ENCODE peak calls at places on chromosomes 1 and 21, in five cellular contexts. One of them, this sample, is unnamed.

GRCh38 chr1:225461533-225462428 is 33.9 kb upstream of the LBR start:
- DNase-seq in neural crest cell: no peak
- DNase-seq in foreskin fibroblast: no peak
- DNase-seq in HCT116: no peak
- DNase-seq in H9: no peak
- DNase-seq in this sample: no peak

GRCh38 chr1:58568271-58568860 is 8.7 kb downstream of the TACSTD2 start:
- DNase-seq in foreskin fibroblast: no peak
- DNase-seq in HCT116: no peak
- DNase-seq in H9: no peak
- DNase-seq in neural crest cell: no peak
- DNase-seq in this sample: no peak

GRCh38 chr1:208040714-208041393 is 129.9 kb upstream of the CD34 start:
- DNase-seq in H9: no peak
- DNase-seq in HCT116: no peak
- DNase-seq in neural crest cell: no peak
- DNase-seq in foreskin fibroblast: no peak
- DNase-seq in this sample: no peak

GRCh38 chr1:206682111-206682510 is 2.6 kb upstream of the MAPKAPK2 start:
- DNase-seq in H9: no peak
- DNase-seq in foreskin fibroblast: no peak
- DNase-seq in HCT116: no peak
- DNase-seq in neural crest cell: no peak
- DNase-seq in this sample: no peak

GRCh38 chr1:8962812-8963669 is 17.4 kb downstream of the CA6 start:
- DNase-seq in H9: peak
- DNase-seq in HCT116: peak
- DNase-seq in foreskin fibroblast: peak
- DNase-seq in neural crest cell: no peak
- DNase-seq in this sample: peak

GRCh38 chr1:23979387-23980005 is 631 bp downstream of the SRSF10 start:
- DNase-seq in neural crest cell: no peak
- DNase-seq in foreskin fibroblast: no peak
- DNase-seq in H9: no peak
- DNase-seq in HCT116: no peak
- DNase-seq in this sample: no peak

GRCh38 chr1:32063261-32063681 is 9.5 kb upstream of the TMEM39B start:
- DNase-seq in foreskin fibroblast: peak
- DNase-seq in neural crest cell: no peak
- DNase-seq in H9: no peak
- DNase-seq in HCT116: peak
- DNase-seq in this sample: no peak

GRCh38 chr1:62823556-62823955 is 39.6 kb downstream of the ATG4C start:
- DNase-seq in H9: no peak
- DNase-seq in foreskin fibroblast: peak
- DNase-seq in HCT116: no peak
- DNase-seq in neural crest cell: no peak
- DNase-seq in this sample: no peak

GRCh38 chr1:212928323-212929281 is 21.7 kb upstream of the VASH2 start:
- DNase-seq in H9: peak
- DNase-seq in neural crest cell: no peak
- DNase-seq in foreskin fibroblast: peak
- DNase-seq in HCT116: no peak
- DNase-seq in this sample: no peak

GRCh38 chr1:9909222-9910046 is 635 bp downstream of the CTNNBIP1 start:
- DNase-seq in neural crest cell: no peak
- DNase-seq in foreskin fibroblast: no peak
- DNase-seq in HCT116: no peak
- DNase-seq in H9: no peak
- DNase-seq in this sample: peak

GRCh38 chr1:24199291-24199900 is 12.3 kb upstream of the IFNLR1 start:
- DNase-seq in H9: peak
- DNase-seq in foreskin fibroblast: peak
- DNase-seq in HCT116: peak
- DNase-seq in neural crest cell: peak
- DNase-seq in this sample: peak

GRCh38 chr1:208149776-208150514 is 94.2 kb downstream of the PLXNA2 start:
- DNase-seq in HCT116: no peak
- DNase-seq in foreskin fibroblast: no peak
- DNase-seq in H9: no peak
- DNase-seq in neural crest cell: no peak
- DNase-seq in this sample: peak

GRCh38 chr1:208008534-208008933 is 97.6 kb upstream of the CD34 start:
- DNase-seq in HCT116: no peak
- DNase-seq in H9: no peak
- DNase-seq in neural crest cell: no peak
- DNase-seq in foreskin fibroblast: no peak
- DNase-seq in this sample: no peak

GRCh38 chr1:226821719-226822085 is 48.7 kb upstream of the PSEN2 start:
- DNase-seq in HCT116: no peak
- DNase-seq in neural crest cell: no peak
- DNase-seq in H9: no peak
- DNase-seq in foreskin fibroblast: peak
- DNase-seq in this sample: no peak

GRCh38 chr1:196372896-196373536 is 235.2 kb downstream of the KCNT2 start:
- DNase-seq in HCT116: peak
- DNase-seq in foreskin fibroblast: peak
- DNase-seq in neural crest cell: no peak
- DNase-seq in H9: no peak
- DNase-seq in this sample: no peak

GRCh38 chr1:6081901-6082300 is 36.2 kb downstream of the KCNAB2 start:
- DNase-seq in HCT116: no peak
- DNase-seq in neural crest cell: no peak
- DNase-seq in H9: no peak
- DNase-seq in foreskin fibroblast: no peak
- DNase-seq in this sample: no peak

GRCh38 chr1:6077919-6078318 is 32.2 kb downstream of the KCNAB2 start:
- DNase-seq in neural crest cell: no peak
- DNase-seq in H9: no peak
- DNase-seq in HCT116: no peak
- DNase-seq in foreskin fibroblast: no peak
- DNase-seq in this sample: no peak

GRCh38 chr1:6083385-6083784 is 37.7 kb downstream of the KCNAB2 start:
- DNase-seq in neural crest cell: no peak
- DNase-seq in foreskin fibroblast: no peak
- DNase-seq in HCT116: no peak
- DNase-seq in H9: no peak
- DNase-seq in this sample: no peak

GRCh38 chr1:6082430-6082971 is 36.8 kb downstream of the KCNAB2 start:
- DNase-seq in foreskin fibroblast: peak
- DNase-seq in HCT116: no peak
- DNase-seq in neural crest cell: peak
- DNase-seq in H9: no peak
- DNase-seq in this sample: no peak

GRCh38 chr1:6080469-6080868 is 34.8 kb downstream of the KCNAB2 start:
- DNase-seq in neural crest cell: no peak
- DNase-seq in HCT116: no peak
- DNase-seq in foreskin fibroblast: no peak
- DNase-seq in H9: no peak
- DNase-seq in this sample: no peak
- TF ChIP-seq CTCF in neural crest cell: no peak
- TF ChIP-seq CTCF in HCT116: peak
- TF ChIP-seq CTCF in foreskin fibroblast: no peak
- TF ChIP-seq CTCF in H9: peak
- TF ChIP-seq CTCF in this sample: no peak

DNA sequence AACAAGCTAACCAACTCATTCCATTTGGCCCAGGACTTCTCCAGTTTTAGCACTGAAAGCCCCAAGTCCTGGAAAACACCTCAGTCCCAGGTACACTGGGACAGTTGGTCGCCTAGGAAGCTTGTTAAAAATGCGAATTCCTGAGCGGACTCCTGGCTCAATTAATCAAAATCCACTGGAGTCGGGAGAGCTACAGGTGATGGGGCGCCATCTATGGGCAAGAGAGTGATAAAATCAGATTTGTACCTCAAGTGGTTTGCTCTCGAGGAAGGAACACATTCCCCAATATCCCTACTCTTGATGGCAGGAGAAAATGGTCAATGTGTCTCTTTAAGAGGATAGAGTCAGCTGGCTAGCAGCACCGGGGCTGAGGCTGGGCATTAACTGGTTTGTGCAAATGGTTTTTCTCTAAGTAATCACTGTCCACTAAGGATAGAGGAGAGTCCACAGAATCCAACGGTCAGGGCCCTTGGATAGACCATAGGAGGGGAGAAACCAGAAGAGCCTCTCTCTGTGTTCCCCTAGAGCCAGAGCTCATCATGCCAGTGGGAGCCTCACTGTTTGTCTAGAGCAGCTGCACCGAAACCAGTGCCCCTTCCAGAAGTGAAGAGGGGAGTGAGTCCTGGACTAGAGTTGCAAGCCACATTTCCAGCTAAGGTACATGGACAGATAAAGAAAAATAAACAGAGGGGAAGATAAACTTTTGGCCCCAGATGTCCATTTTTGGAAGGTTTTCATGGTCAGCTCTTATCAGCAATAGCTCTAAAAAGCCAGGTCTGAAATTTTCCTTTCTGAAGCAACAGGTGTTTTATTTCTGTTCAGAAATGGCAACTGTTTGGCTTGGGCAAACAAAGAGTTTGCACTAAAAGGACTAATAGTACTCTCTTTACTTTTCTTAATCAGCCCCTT is 148.5 kb downstream of the TENT5C start:
- DNase-seq in HCT116: peak
- DNase-seq in H9: peak
- DNase-seq in neural crest cell: peak
- DNase-seq in foreskin fibroblast: peak
- DNase-seq in this sample: peak
- TF ChIP-seq CTCF in HCT116: peak
- TF ChIP-seq CTCF in H9: peak
- TF ChIP-seq CTCF in neural crest cell: peak
- TF ChIP-seq CTCF in foreskin fibroblast: peak
- TF ChIP-seq CTCF in this sample: peak

GRCh38 chr21:36706482-36706852 is 7.6 kb downstream of the SIM2 start:
- DNase-seq in H9: no peak
- DNase-seq in neural crest cell: no peak
- DNase-seq in HCT116: no peak
- DNase-seq in foreskin fibroblast: no peak
- DNase-seq in this sample: no peak

GRCh38 chr21:36706951-36707762 is 8.2 kb downstream of the SIM2 start:
- DNase-seq in H9: peak
- DNase-seq in neural crest cell: no peak
- DNase-seq in HCT116: no peak
- DNase-seq in foreskin fibroblast: no peak
- DNase-seq in this sample: no peak

GRCh38 chr21:36704281-36704957 is 5.5 kb downstream of the SIM2 start:
- DNase-seq in HCT116: no peak
- DNase-seq in H9: no peak
- DNase-seq in neural crest cell: no peak
- DNase-seq in foreskin fibroblast: no peak
- DNase-seq in this sample: no peak

GRCh38 chr21:36704958-36705678 is 6.2 kb downstream of the SIM2 start:
- DNase-seq in foreskin fibroblast: no peak
- DNase-seq in H9: no peak
- DNase-seq in neural crest cell: no peak
- DNase-seq in HCT116: no peak
- DNase-seq in this sample: no peak

GRCh38 chr21:36705679-36706481 is 7.0 kb downstream of the SIM2 start:
- DNase-seq in HCT116: no peak
- DNase-seq in H9: peak
- DNase-seq in neural crest cell: no peak
- DNase-seq in foreskin fibroblast: no peak
- DNase-seq in this sample: no peak
- TF ChIP-seq CTCF in HCT116: no peak
- TF ChIP-seq CTCF in H9: peak
- TF ChIP-seq CTCF in neural crest cell: no peak
- TF ChIP-seq CTCF in foreskin fibroblast: no peak
- TF ChIP-seq CTCF in this sample: peak

DNA sequence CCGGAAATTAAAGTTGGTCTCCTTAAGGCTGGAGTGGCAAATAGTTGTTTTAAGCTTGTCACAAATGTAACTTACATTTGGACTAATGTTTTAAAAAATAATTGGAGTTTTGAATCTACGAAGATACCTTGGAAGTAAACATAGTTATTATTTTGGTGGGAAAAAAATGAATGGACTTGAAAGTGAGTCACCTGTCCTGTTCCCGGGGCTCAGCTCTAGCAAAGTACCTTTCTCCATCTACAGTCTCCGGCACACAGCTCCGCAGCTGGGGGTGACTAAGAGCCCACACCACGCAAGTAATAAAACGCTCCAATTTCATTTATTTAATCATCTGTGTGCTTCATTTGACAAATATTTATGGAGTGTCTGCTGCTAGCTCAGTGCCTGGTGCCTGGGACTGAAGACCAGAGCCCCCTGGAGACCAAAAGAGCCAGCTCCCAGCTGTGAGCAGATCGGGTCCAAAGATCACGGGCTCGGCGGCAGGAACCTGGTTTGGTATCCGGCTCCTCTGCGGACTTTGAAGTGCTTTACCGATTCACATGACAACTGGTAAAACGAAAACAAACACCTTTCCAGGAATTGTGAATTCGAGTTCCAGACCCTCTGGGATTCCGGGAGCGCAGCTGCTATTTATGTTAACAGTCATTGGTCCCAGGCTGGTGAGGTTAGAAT is 1.7 kb upstream of the RIPK4 start:
- DNase-seq in H9: peak
- DNase-seq in neural crest cell: no peak
- DNase-seq in HCT116: peak
- DNase-seq in foreskin fibroblast: peak
- DNase-seq in this sample: peak
- TF ChIP-seq CTCF in H9: peak
- TF ChIP-seq CTCF in neural crest cell: peak
- TF ChIP-seq CTCF in HCT116: no peak
- TF ChIP-seq CTCF in foreskin fibroblast: peak
- TF ChIP-seq CTCF in this sample: peak

GRCh38 chr1:239814306-239814881 is 277.3 kb upstream of the FMN2 start:
- DNase-seq in H9: peak
- DNase-seq in foreskin fibroblast: peak
- DNase-seq in neural crest cell: no peak
- DNase-seq in HCT116: no peak
- DNase-seq in this sample: no peak
- TF ChIP-seq CTCF in H9: no peak
- TF ChIP-seq CTCF in foreskin fibroblast: no peak
- TF ChIP-seq CTCF in neural crest cell: no peak
- TF ChIP-seq CTCF in HCT116: no peak
- TF ChIP-seq CTCF in this sample: no peak

This sample was measured in nephron progenitor cell.